ENCODE peak calls at places on chromosomes 2 and 18, in nine cellular contexts. R is neural progenitor cell; Y is MM.1S; O is CD4-positive, alpha-beta T cell; L is choroid plexus epithelial cell; P is HFFc6; F is tibial artery; T is fibroblast of lung; C is mammary epithelial cell. B is an unnamed sample.

GRCh38 chr18:61606759-61607158 is 273.5 kb downstream of the CDH20 start:
- DNase-seq in Y (no peak), R (peak), P (peak), F (peak), T (peak), C (peak), O (no peak), L (peak), B (peak)

GRCh38 chr2:125405816-125406215 is 1250.1 kb upstream of the GYPC start:
- DNase-seq in C (peak), L (peak), T (peak), F (no peak), R (no peak), P (peak), O (no peak), Y (no peak), B (peak)

GRCh38 chr2:179909845-179910734 is 48.7 kb upstream of the ZNF385B start:
- DNase-seq in L (no peak), T (no peak), Y (no peak), F (no peak), P (no peak), R (no peak), C (no peak), O (no peak), B (no peak)

GRCh38 chr2:161424179-161424763 is 8.2 kb downstream of the TBR1 start:
- DNase-seq in C (no peak), R (peak), Y (no peak), O (no peak), F (no peak), P (no peak), L (no peak), T (no peak), B (no peak)

GRCh38 chr18:76394780-76395476 is 100.1 kb downstream of the ZNF516 start:
- DNase-seq in C (peak), L (no peak), O (no peak), R (no peak), Y (no peak), F (no peak), P (peak), T (peak), B (peak)

GRCh38 chr18:596288-596881 is 403 bp upstream of the CLUL1 start:
- DNase-seq in P (no peak), L (no peak), C (peak), O (no peak), Y (peak), R (peak), T (no peak), F (no peak), B (peak)

GRCh38 chr2:178863856-178864620 is 56.8 kb upstream of the TTN start:
- DNase-seq in P (peak), F (peak), Y (no peak), C (no peak), R (peak), L (peak), O (no peak), T (peak), B (peak)

GRCh38 chr2:235849489-235849888 is 318.7 kb downstream of the GBX2 start:
- DNase-seq in T (no peak), R (no peak), Y (no peak), O (no peak), P (no peak), L (no peak), C (no peak), F (no peak), B (no peak)

GRCh38 chr2:162073776-162074578 is at the start of gene DPP4:
- DNase-seq in C (no peak), R (peak), Y (peak), T (no peak), L (no peak), P (no peak), F (no peak), O (peak), B (no peak)

GRCh38 chr2:36277146-36277808 is 78.3 kb upstream of the CRIM1 start:
- DNase-seq in P (peak), F (no peak), T (peak), Y (no peak), C (peak), R (no peak), O (no peak), L (peak), B (peak)

GRCh38 chr2:124877065-124877671 is 852.1 kb downstream of the CNTNAP5 start:
- DNase-seq in C (no peak), Y (no peak), T (peak), L (peak), O (no peak), R (no peak), P (no peak), F (no peak), B (peak)

GRCh38 chr2:236720974-236721600 is 151.5 kb downstream of the ACKR3 start:
- DNase-seq in F (no peak), R (no peak), C (no peak), L (no peak), T (no peak), P (no peak), O (no peak), Y (no peak), B (peak)

GRCh38 chr2:202932425-202933138 is 20.5 kb downstream of the CARF start:
- DNase-seq in L (peak), R (no peak), T (no peak), P (peak), F (no peak), C (peak), O (no peak), Y (no peak), B (peak)

GRCh38 chr2:96960271-96960955 is 26.0 kb downstream of the FAM178B start:
- DNase-seq in Y (peak), F (peak), C (peak), T (peak), P (peak), L (peak), R (peak), O (peak), B (peak)

GRCh38 chr2:197889041-197889440 is 84.6 kb downstream of the PLCL1 start:
- DNase-seq in P (peak), Y (peak), F (no peak), O (peak), R (peak), C (peak), T (peak), L (peak), B (peak)

GRCh38 chr2:195779491-195779890 is 122.5 kb downstream of the SLC39A10 start:
- DNase-seq in T (no peak), C (no peak), Y (no peak), F (no peak), P (no peak), R (no peak), L (no peak), O (no peak), B (no peak)

GRCh38 chr18:4181882-4182568 is 273.1 kb downstream of the DLGAP1 start:
- DNase-seq in R (peak), Y (no peak), L (no peak), O (no peak), T (no peak), F (no peak), C (no peak), P (no peak), B (no peak)

GRCh38 chr2:2744958-2745715 is 414.1 kb upstream of the MYT1L start:
- DNase-seq in L (no peak), T (no peak), R (no peak), O (no peak), Y (no peak), F (no peak), P (no peak), C (no peak), B (no peak)

GRCh38 chr2:101113441-101114267 is 37.5 kb downstream of the TBC1D8 start:
- DNase-seq in F (no peak), L (peak), C (peak), Y (no peak), R (no peak), T (peak), O (no peak), P (peak), B (peak)

GRCh38 chr2:53559302-53559967 is 208.2 kb upstream of the CHAC2 start:
- DNase-seq in R (no peak), L (no peak), T (no peak), P (no peak), F (no peak), C (peak), O (no peak), Y (no peak), B (peak)

GRCh38 chr2:202251494-202251893 is 13.1 kb upstream of the SUMO1 start:
- DNase-seq in O (no peak), Y (no peak), C (no peak), P (no peak), L (peak), R (no peak), F (no peak), T (peak), B (no peak)

GRCh38 chr2:231223458-231223970 is 25.1 kb downstream of the ARMC9 start:
- DNase-seq in O (no peak), R (no peak), F (peak), P (no peak), L (no peak), Y (no peak), T (no peak), C (no peak), B (no peak)

GRCh38 chr2:97911210-97911921 is 84.4 kb downstream of the TMEM131 start:
- DNase-seq in R (no peak), T (peak), O (no peak), L (peak), Y (no peak), C (peak), P (peak), F (no peak), B (no peak)

GRCh38 chr2:118127250-118127649 is 39.0 kb downstream of the INSIG2 start:
- DNase-seq in Y (no peak), F (no peak), L (no peak), O (no peak), T (no peak), C (no peak), R (no peak), P (no peak), B (no peak)

GRCh38 chr2:127593228-127594115 is 52.5 kb upstream of the GPR17 start:
- DNase-seq in Y (no peak), P (no peak), T (no peak), R (no peak), L (no peak), C (no peak), O (no peak), F (no peak), B (no peak)

GRCh38 chr18:24016643-24017042 is 2.1 kb downstream of the TTC39C start:
- DNase-seq in L (no peak), T (no peak), O (no peak), Y (no peak), C (peak), P (no peak), F (no peak), R (no peak), B (no peak)

GRCh38 chr2:145006957-145007672 is 487.2 kb upstream of the ZEB2 start:
- DNase-seq in Y (no peak), R (no peak), P (peak), C (peak), O (no peak), F (peak), L (peak), T (peak), B (peak)

GRCh38 chr2:165868211-165868610 is 74.2 kb upstream of the GALNT3 start:
- DNase-seq in C (no peak), R (no peak), O (no peak), Y (no peak), P (no peak), F (no peak), T (peak), L (peak), B (no peak)

GRCh38 chr2:156800065-156800556 is 363.9 kb downstream of the GPD2 start:
- DNase-seq in O (no peak), C (no peak), Y (no peak), T (peak), P (no peak), F (no peak), R (peak), L (no peak), B (no peak)

GRCh38 chr2:159118115-159118858 is 149.8 kb downstream of the TANC1 start:
- DNase-seq in F (peak), P (peak), O (peak), R (peak), L (peak), T (peak), C (peak), Y (peak), B (peak)
- TF ChIP-seq CTCF in F (peak), P (peak), O (peak), R (peak), L (peak), T (peak), C (peak), Y (peak), B (peak)

DNA sequence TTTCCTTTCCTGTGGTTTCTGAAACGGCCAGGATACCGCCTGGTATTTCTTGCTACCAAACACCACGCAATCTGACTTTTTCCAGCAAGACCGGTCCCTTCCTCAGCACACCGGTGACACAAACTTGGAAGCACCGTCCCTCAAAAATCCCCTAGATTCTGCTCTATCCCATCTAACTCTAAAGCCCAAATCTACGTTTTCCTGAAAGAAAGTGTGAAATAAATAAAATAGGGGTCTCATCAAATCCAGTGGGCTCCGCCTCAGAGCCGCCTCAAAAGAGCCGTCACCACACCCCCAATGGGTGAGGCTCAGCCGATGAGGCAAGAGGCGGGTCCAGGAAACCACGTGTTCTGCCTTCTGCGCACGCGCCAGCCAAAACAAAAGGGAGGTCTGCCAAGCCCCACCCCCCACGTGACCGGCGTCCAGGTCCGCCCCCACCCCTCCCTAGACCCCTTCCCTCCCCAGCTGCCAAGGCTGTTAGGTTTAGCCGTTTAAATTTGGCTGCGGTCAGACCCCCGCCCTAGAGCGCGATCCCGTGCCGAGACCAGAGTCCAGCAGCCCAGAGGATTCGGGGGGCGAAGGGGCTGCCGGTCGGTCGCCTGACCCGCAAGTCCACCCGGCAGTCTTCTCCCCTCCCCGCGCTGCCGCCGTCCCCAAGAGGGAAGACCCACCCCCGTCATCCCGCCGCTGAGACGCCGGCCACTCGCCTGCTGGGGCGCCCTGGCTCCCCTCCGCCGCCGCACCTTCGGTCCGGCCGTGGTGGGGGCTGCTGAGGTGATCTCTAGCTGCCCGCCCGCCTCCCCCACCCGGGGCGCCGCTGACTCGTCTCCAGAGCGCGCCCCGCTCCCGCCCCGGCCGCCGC is 536 bp downstream of the KANSL1L start:
- DNase-seq in O (peak), T (peak), P (peak), Y (peak), L (peak), R (peak), C (peak), F (peak), B (peak)
- TF ChIP-seq CTCF in O (no peak), T (no peak), P (no peak), Y (no peak), L (no peak), R (no peak), C (no peak), F (peak), B (no peak)

DNA sequence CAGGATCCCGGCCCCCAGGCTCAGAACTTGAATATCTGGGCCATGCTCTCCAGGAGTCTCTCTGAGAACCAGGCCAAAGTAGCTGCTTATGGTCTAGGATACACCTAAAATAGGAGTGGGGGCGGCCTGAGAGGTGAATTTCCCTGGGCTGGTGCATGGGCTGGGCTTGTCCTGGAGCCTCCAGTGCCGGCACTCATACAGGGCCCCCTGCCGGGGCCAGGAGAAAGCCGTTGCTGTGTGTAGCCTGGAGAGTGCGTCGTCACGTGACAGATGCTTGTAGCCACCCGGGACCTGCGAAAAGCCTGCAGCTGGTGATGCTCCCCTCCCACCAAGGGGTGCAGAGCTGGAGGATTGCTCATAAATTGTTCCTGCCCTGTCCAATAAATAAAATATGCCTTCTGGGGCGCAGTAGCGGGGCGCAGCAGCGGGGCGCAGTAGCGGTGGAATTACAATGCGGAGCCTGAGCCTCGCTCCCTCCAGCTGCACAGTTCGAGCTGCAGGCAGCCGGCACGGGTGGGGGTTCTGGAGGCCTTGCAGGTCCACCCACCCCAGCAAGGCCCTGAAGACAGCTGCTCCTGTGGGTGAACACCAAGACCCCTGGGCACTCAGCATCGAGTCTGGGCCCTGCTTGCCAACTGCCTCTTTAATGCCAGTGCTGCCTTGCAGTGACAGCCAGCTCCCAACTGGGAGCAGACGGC is 289.9 kb downstream of the NDUFA10 start:
- DNase-seq in P (no peak), L (no peak), Y (no peak), R (peak), T (no peak), F (no peak), O (no peak), C (no peak), B (no peak)
- TF ChIP-seq CTCF in P (no peak), L (no peak), Y (no peak), R (no peak), T (no peak), F (no peak), O (no peak), C (no peak), B (no peak)

DNA sequence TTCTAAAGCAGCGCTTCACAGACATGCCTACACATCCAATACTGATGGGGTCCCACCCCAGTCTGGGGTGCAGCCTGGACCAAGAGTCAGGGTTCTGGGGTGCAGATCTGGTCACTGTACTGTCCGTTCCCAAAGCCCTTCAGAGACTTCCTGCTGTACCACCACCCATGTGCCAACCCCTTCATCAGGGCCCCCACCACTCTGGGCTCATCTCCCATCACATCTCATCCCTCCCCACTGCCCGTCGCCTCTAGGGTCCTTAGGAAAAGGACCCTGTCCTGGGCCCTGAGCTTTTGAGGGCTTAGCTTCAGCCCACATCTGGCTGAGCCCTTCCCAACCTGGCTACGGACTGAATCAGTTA is 37.9 kb upstream of the ID2 start:
- DNase-seq in F (no peak), O (no peak), L (no peak), Y (no peak), C (no peak), P (no peak), R (no peak), T (no peak), B (no peak)
- TF ChIP-seq CTCF in F (no peak), O (no peak), L (no peak), Y (no peak), C (no peak), P (no peak), R (no peak), T (no peak), B (no peak)

GRCh38 chr2:105889046-105889445 is 144.3 kb downstream of the NCK2 start:
- DNase-seq in R (no peak), F (no peak), L (no peak), T (no peak), Y (no peak), P (no peak), O (no peak), C (no peak), B (no peak)

GRCh38 chr2:105886680-105887079 is 142.0 kb downstream of the NCK2 start:
- DNase-seq in F (no peak), L (no peak), T (no peak), P (no peak), R (no peak), C (no peak), O (no peak), Y (no peak), B (no peak)

GRCh38 chr2:105887246-105887645 is 142.5 kb downstream of the NCK2 start:
- DNase-seq in P (no peak), R (no peak), F (no peak), Y (no peak), C (no peak), T (no peak), L (peak), O (no peak), B (no peak)

GRCh38 chr2:105890856-105891255 is 146.1 kb downstream of the NCK2 start:
- DNase-seq in L (no peak), R (peak), T (no peak), O (no peak), F (no peak), P (no peak), Y (no peak), C (no peak), B (no peak)

DNA sequence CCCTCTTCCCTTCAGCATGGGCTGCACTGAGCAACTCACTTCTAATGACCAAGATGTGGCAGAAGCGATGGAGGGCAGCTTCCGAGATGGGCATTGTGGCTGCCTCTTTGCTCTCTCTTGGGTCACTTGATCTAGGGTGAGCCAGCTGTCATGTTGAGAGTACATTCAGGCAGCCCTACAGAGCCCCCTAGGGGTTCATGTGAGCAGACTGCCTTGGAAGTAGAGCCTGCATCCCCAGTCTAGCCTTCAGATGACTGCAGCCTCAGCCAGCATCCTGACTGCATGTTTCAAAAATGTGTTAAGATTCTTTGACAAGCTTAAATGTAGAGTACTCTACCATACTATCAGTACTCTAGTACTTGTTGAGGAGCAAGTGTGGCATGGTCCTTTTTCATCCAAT is 143.9 kb downstream of the NCK2 start:
- DNase-seq in L (peak), Y (peak), C (no peak), T (no peak), R (no peak), P (no peak), O (no peak), F (no peak), B (peak)
- TF ChIP-seq CTCF in L (peak), Y (peak), C (peak), T (no peak), R (peak), P (peak), O (no peak), F (no peak), B (no peak)